ENCODE peak calls at places on chromosome 17, in seven cellular contexts. F is HFFc6, L is fibroblast of the aortic adventitia, C is lower leg skin, D is tibial artery, U is pancreas, Z is IMR-90. G is an unnamed sample.

GRCh38 chr17:61519754-61520440 is 67.7 kb downstream of the TBX4 start:
- DNase-seq in F (no peak), L (no peak), C (no peak), D (no peak), U (no peak), Z (peak), G (no peak)

GRCh38 chr17:32319548-32319905 is 22.4 kb downstream of the C17orf75 start:
- DNase-seq in F (peak), L (peak), C (peak), D (peak), U (peak), Z (peak), G (peak)

GRCh38 chr17:13087802-13088201 is 70.0 kb upstream of the ELAC2 start:
- DNase-seq in F (no peak), L (no peak), C (no peak), D (no peak), U (peak), Z (no peak), G (no peak)

GRCh38 chr17:57677858-57678257 is 67.2 kb downstream of the CCDC182 start:
- DNase-seq in F (no peak), L (no peak), C (no peak), D (peak), U (no peak), Z (no peak), G (peak)

GRCh38 chr17:6137716-6138502 is 67.7 kb downstream of the WSCD1 start:
- DNase-seq in F (no peak), L (no peak), C (no peak), D (no peak), U (no peak), Z (no peak), G (no peak)

GRCh38 chr17:59074494-59074893 is 32.2 kb downstream of the TRIM37 start:
- DNase-seq in F (peak), L (peak), C (no peak), D (no peak), U (no peak), Z (peak), G (no peak)

GRCh38 chr17:27446569-27447301 is 9.5 kb upstream of the KSR1 start:
- DNase-seq in F (peak), L (peak), C (no peak), D (no peak), U (no peak), Z (peak), G (no peak)

GRCh38 chr17:44204453-44204882 is 4.8 kb upstream of the ATXN7L3 start:
- DNase-seq in F (peak), L (peak), C (no peak), D (no peak), U (no peak), Z (peak), G (no peak)

GRCh38 chr17:9917801-9918200 is 12.7 kb upstream of the RCVRN start:
- DNase-seq in F (no peak), L (no peak), C (no peak), D (no peak), U (no peak), Z (no peak), G (no peak)

GRCh38 chr17:42114118-42114517 is 1.6 kb upstream of the DHX58 start:
- DNase-seq in F (no peak), L (no peak), C (no peak), D (no peak), U (no peak), Z (no peak), G (no peak)

GRCh38 chr17:80845863-80846671 is 145.6 kb upstream of the CHMP6 start:
- DNase-seq in F (no peak), L (no peak), C (no peak), D (peak), U (peak), Z (no peak), G (no peak)

DNA sequence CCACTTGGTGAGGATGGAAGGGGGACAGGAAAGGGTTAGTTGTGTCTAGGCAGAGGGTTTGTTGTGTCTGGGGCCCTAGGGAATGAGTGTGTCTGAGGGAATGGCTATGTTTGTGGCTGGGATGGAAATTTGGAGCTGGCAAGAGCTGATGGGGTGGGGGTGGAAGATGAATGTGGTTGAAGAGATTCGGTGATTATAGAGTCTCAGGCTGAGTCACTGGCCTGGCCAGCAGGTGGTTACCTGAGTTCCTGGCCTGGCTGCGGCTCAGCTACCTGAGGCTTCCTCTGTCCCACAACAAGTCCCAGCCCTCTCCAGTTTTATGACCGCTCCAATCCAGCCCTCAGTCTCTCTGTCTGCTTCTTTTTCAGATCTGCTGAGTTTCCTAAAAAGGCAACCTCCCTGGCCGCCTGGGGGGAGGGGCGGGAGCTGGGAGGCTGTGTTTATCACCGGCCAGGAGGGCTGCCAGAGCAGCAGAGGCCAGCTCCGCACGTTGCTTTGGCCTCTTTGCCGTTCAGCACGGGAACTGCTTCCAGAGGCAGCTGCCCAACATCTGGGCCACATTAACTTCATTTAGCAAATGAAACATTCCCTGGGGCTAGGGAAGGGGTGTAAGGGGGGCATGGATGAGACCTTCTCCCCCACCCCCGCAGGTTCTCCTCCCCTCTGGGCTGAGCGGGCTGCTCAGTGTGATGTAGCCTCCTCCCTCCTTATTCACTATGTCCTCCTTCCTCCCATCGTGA is 21.8 kb downstream of the ITGB3 start:
- DNase-seq in F (peak), L (peak), C (peak), D (peak), U (peak), Z (peak), G (peak)
- TF ChIP-seq CTCF in F (no peak), L (no peak), C (no peak), D (peak), U (no peak), Z (no peak), G (no peak)

DNA sequence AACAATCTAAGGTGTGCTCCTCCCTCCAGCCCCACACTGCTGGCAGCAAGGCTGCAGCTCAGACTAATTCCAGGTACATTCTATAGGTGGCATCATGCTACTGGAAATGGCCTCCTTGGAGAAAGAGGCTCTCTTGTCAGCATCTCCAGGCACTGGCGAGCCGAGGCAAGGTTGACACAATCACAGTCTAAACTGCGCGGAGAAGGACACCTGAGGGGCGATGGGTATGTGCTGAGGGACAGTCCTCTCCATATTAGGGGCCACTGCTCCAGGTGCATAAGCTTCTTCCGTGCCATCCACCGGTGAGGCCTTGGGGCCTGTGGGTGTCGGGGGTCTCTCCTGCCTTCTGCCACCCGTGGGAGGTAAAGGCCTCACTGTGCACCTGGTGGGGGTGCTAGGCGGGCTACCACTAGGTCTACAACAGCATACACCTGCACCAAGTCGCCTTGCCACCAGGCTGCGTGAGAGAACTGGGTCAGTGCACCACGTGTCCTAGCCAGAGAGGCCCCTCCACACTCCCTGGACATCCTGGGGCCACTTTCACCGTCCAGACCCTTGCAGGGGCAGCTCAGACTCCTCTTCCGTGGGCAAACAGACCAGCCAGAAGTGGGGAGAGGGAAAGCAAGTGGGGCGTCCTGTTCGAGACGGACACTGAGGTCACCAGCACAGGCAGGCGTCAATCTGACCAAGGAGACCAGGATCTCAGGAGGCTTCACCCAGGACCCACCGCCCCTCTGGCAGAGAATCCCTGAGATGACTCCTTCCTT is 12.1 kb upstream of the CBX8 start:
- DNase-seq in F (no peak), L (no peak), C (peak), D (no peak), U (peak), Z (no peak), G (no peak)
- TF ChIP-seq CTCF in F (no peak), L (no peak), C (no peak), D (no peak), U (no peak), Z (peak), G (peak)

GRCh38 chr17:4643676-4644075 is 2.2 kb upstream of the ALOX15 start:
- DNase-seq in F (no peak), L (no peak), C (no peak), D (no peak), U (no peak), Z (no peak), G (no peak)
- TF ChIP-seq CTCF in F (no peak), L (no peak), C (no peak), D (no peak), U (no peak), Z (no peak), G (no peak)

GRCh38 chr17:18156976-18157280 is 26.7 kb upstream of the ALKBH5 start:
- DNase-seq in F (no peak), L (no peak), C (no peak), D (no peak), U (no peak), Z (no peak), G (no peak)
- TF ChIP-seq CTCF in F (no peak), L (no peak), C (no peak), D (no peak), U (no peak), Z (no peak), G (no peak)

GRCh38 chr17:79842656-79843474 is 3.6 kb upstream of the CBX4 start:
- DNase-seq in F (no peak), L (peak), C (no peak), D (no peak), U (peak), Z (no peak), G (no peak)
- TF ChIP-seq CTCF in F (no peak), L (no peak), C (no peak), D (no peak), U (no peak), Z (no peak), G (no peak)

DNA sequence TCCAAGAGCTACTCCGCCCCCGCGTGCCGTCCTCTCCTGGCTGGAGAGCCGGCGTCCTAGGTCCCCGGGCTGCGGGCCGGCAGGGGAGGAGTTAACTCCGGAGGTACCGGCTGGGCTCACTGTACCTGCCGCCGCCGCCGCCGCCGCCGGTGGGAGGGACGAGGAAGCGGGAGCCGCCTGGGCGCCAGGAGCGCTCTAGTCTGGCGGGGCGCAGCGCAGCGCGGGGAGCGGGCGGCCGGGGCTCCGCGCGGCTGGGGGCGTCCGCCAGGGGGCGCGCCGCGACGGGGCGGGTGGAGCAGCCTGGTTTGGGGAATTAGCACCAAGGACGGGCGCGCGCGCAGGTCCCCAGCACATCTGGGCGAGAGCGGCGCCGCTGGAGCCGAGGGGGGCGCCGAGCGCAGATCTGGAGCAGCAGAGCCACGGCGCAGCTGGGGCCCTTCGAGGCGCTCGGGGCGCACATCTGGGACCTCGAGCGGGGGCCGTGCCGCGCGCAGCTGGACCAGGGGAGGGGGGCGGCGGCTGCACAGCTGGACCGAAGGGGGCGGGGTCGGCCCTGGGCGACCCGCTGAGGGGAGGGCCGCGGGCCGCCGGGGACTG is at the start of gene NXPH3:
- DNase-seq in F (no peak), L (peak), C (no peak), D (peak), U (peak), Z (peak), G (peak)
- TF ChIP-seq CTCF in F (peak), L (peak), C (no peak), D (peak), U (no peak), Z (peak), G (peak)

GRCh38 chr17:787641-788221 is 5.6 kb downstream of the MRM3 start:
- DNase-seq in F (no peak), L (no peak), C (no peak), D (peak), U (peak), Z (no peak), G (no peak)

GRCh38 chr17:784143-784542 is 2.0 kb downstream of the MRM3 start:
- DNase-seq in F (no peak), L (no peak), C (no peak), D (no peak), U (no peak), Z (peak), G (no peak)

GRCh38 chr17:778096-778495 is 4.0 kb downstream of the GLOD4 start:
- DNase-seq in F (no peak), L (no peak), C (no peak), D (no peak), U (no peak), Z (no peak), G (no peak)

DNA sequence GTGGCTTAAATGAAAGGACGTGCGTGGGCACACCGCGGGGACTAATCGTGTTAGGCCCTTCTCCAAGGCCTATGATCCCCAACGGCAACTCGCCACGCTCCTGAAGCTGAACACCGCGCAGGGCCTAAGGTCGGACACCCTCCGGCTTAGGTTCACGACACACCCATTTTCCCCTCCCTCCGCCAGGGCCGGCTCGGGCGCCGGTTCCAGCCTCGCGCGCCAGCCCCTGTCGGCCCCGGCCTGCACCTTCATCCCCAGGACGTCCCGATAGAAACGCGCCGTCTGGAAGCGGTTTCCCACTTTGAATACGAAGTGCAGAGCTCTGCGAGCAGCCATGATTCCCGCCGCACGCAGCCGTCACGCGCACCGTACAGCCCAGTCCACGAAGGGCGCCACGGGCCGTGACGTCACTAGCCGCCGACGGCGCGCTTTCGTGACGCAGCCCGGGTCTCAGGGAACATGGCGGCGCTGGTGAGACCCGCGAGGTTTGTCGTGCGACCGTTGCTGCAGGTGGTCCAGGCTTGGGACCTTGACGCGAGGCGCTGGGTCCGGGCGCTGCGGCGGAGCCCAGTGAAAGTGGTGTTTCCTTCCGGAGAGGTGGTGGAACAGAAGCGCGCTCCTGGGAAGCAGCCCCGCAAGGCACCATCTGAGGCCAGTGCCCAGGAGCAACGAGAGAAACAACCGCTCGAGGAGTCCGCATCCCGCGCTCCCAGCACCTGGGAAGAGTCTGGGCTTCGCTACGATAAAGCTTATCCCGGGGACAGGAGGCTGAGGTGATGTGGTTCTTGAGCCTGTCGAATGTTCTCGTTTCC is at the start of the genes GLOD4 and MRM3:
- DNase-seq in F (peak), L (peak), C (peak), D (peak), U (peak), Z (peak), G (peak)
- TF ChIP-seq CTCF in F (peak), L (peak), C (no peak), D (peak), U (no peak), Z (no peak), G (peak)

G was measured in osteocyte.